ENCODE peak calls at places on chromosomes 5 and 9, in seven cellular contexts. R, A, D, C, M, Y and H are unnamed samples.

GRCh38 chr9:6024035-6024554 is 8.7 kb upstream of the RANBP6 start:
- DNase-seq in D (no peak), C (no peak), M (no peak), R (no peak), Y (peak; percentile 22), A (no peak), H (no peak)

GRCh38 chr9:129287595-129288305 is 109.7 kb upstream of the IER5L start:
- DNase-seq in C (no peak), A (peak; percentile 58), Y (no peak), M (no peak), R (no peak), D (peak; percentile 5), H (no peak)

GRCh38 chr5:2515180-2515809 is 236.2 kb downstream of the IRX2 start:
- DNase-seq in D (no peak), C (no peak), M (no peak), A (peak; percentile 54), Y (no peak), R (no peak), H (no peak)

GRCh38 chr5:141518616-141519015 is 29.7 kb downstream of the PCDHGC5 start:
- DNase-seq in R (no peak), A (no peak), Y (no peak), M (no peak), D (no peak), C (no peak), H (no peak)

GRCh38 chr9:127447416-127448111 is 3.6 kb downstream of the RPL12 start:
- DNase-seq in R (no peak), A (no peak), C (no peak), Y (no peak), D (no peak), M (no peak), H (no peak)

GRCh38 chr5:122236270-122236669 is 75.8 kb upstream of the SNCAIP start:
- DNase-seq in C (no peak), A (no peak), D (no peak), M (no peak), R (no peak), Y (no peak), H (no peak)

GRCh38 chr9:84349706-84350105 is 9.1 kb upstream of the SLC28A3 start:
- DNase-seq in A (no peak), Y (no peak), R (no peak), D (no peak), C (no peak), M (no peak), H (no peak)

GRCh38 chr5:111375645-111376044 is 136.7 kb downstream of the STARD4 start:
- DNase-seq in Y (no peak), A (no peak), C (no peak), R (no peak), D (no peak), M (no peak), H (no peak)

GRCh38 chr5:5483880-5484595 is 61.6 kb downstream of the ICE1 start:
- DNase-seq in C (no peak), Y (no peak), M (peak; percentile 47), R (no peak), A (no peak), D (no peak), H (no peak)

GRCh38 chr5:162384225-162384624 is 316.7 kb downstream of the GABRG2 start:
- DNase-seq in A (no peak), R (no peak), C (no peak), M (no peak), Y (no peak), D (no peak), H (no peak)

GRCh38 chr5:128225245-128226030 is 141.9 kb downstream of the SLC12A2 start:
- DNase-seq in C (no peak), D (no peak), M (no peak), R (no peak), A (no peak), Y (no peak), H (no peak)

GRCh38 chr9:126658964-126659555 is 45.3 kb downstream of the LMX1B start:
- DNase-seq in Y (no peak), D (no peak), A (peak; percentile 65), M (no peak), C (no peak), R (no peak), H (no peak)

GRCh38 chr9:6855860-6856259 is 98.1 kb downstream of the KDM4C start:
- DNase-seq in D (no peak), R (no peak), M (no peak), A (no peak), Y (no peak), C (no peak), H (no peak)

DNA sequence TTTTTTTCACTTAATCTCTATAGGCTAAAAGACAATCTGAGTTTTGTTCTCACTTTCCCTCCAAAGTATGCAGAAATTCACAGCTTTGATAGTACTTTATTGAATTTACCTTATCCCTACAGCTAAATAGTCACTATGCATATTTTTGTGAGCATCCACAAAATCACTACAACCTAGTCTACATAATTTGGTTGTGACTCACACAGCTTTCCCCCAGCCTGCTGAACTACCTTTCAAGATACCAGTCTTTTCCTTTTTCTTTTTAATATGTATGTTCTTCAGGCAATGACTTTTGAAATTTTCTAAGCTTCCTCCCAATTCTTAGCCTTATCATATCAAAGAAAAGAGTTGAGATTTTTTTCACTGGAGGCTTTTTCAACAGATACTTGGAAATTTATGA is 347.3 kb upstream of the CDH6 start:
- DNase-seq in M (peak; percentile 38), Y (no peak), D (no peak), C (no peak), R (no peak), A (no peak), H (no peak)
- TF ChIP-seq CTCF in M (no peak), Y (no peak), D (no peak), C (no peak), R (no peak), A (no peak), H (no peak)

GRCh38 chr9:136328011-136328621 is 777 bp downstream of the GPSM1 start:
- DNase-seq in A (peak; percentile 77), R (no peak), M (no peak), C (no peak), Y (no peak), D (peak; percentile 57), H (no peak)
- H3K27ac ChIP-seq in A (peak overlapping the region; percentile 70), R (peak overlapping the region; percentile 81), M (no peak overlapping the region), C (no peak overlapping the region), Y (peak overlapping the region; percentile 58), D (peak overlapping the region; percentile 85), H (peak overlapping the region; percentile 44)

GRCh38 chr5:38846379-38846967 is 661 bp downstream of the OSMR start:
- DNase-seq in A (peak; percentile 24), Y (no peak), D (no peak), R (no peak), C (no peak), M (no peak), H (no peak)
- H3K4me3 ChIP-seq in A (peak overlapping the region; percentile 72), Y (peak overlapping the region; percentile 86), D (peak overlapping the region; percentile 71), R (peak overlapping the region; percentile 71), C (peak overlapping the region; percentile 80), M (peak overlapping the region; percentile 88), H (peak overlapping the region; percentile 75)

GRCh38 chr9:99135498-99135897 is 30.6 kb downstream of the TGFBR1 start:
- DNase-seq in D (no peak), M (no peak), Y (no peak), A (no peak), R (no peak), C (no peak), H (no peak)
- TF ChIP-seq CTCF in D (no peak), M (no peak), Y (no peak), A (no peak), R (no peak), C (no peak), H (no peak)

DNA sequence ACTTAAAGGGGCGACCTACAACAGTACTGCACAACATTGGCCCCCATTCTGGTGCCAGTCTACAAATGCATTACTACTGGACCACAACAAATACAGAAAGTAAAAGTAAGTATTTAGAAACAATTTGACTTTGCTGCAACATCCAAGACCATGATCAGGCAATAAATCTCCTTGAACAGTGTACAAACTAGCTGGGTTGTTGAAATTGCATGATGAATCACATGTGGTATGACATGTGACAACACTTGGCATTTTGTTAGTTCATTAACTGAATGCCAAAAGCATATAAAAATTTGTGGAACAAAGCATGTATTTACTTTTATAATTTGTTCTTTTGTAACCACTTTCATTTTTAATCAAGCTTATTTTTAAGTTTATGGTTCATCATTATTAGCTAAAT is 270.4 kb downstream of the NFIB start:
- DNase-seq in C (no peak), A (no peak), M (no peak), R (no peak), D (no peak), Y (no peak), H (no peak)
- H3K27ac ChIP-seq in C (no peak overlapping the region), A (no peak overlapping the region), M (no peak overlapping the region), R (no peak overlapping the region), D (no peak overlapping the region), Y (no peak overlapping the region), H (no peak overlapping the region)